ENCODE peak calls at places on chromosomes 13 and 19, in four cellular contexts. V, D, L and S are unnamed samples.

GRCh38 chr13:101916108-101916757 is 463.8 kb downstream of the ITGBL1 start:
- DNase-seq in V (no peak), D (peak), L (no peak), S (peak)

GRCh38 chr19:38650180-38650775 is 2.8 kb downstream of the ACTN4 start:
- DNase-seq in V (no peak), D (no peak), L (no peak), S (no peak)

GRCh38 chr19:45400192-45400591 is 4.7 kb downstream of the PPP1R13L start:
- DNase-seq in V (no peak), D (no peak), L (no peak), S (no peak)

GRCh38 chr13:92346046-92346445 is 880.6 kb upstream of the GPC6 start:
- DNase-seq in V (no peak), D (no peak), L (no peak), S (no peak)

GRCh38 chr19:34734601-34735103 is 609 bp downstream of the ZNF181 start:
- DNase-seq in V (no peak), D (peak), L (no peak), S (no peak)

GRCh38 chr19:13022111-13022858 is 27.0 kb downstream of the NFIX start:
- DNase-seq in V (no peak), D (no peak), L (no peak), S (peak)

GRCh38 chr13:27533155-27533643 is 82.8 kb upstream of the MTIF3 start:
- DNase-seq in V (peak), D (peak), L (no peak), S (peak)

GRCh38 chr19:32202244-32202643 is 143.2 kb upstream of the ZNF507 start:
- DNase-seq in V (no peak), D (no peak), L (no peak), S (no peak)

GRCh38 chr19:16034180-16034579 is 42.1 kb upstream of the TPM4 start:
- DNase-seq in V (no peak), D (no peak), L (no peak), S (no peak)

GRCh38 chr13:44211753-44212152 is 161.9 kb upstream of the SERP2 start:
- DNase-seq in V (no peak), D (no peak), L (no peak), S (peak)

GRCh38 chr13:50511877-50512332 is 331.6 kb downstream of the DLEU7 start:
- DNase-seq in V (no peak), D (no peak), L (no peak), S (no peak)

GRCh38 chr19:8261881-8262280 is 46.3 kb downstream of the CD320 start:
- DNase-seq in V (no peak), D (no peak), L (no peak), S (no peak)

GRCh38 chr13:74136089-74136658 is 2.0 kb upstream of the KLF12 start:
- DNase-seq in V (no peak), D (peak), L (no peak), S (no peak)

GRCh38 chr19:2624537-2625091 is 77.9 kb downstream of the GNG7 start:
- DNase-seq in V (no peak), D (no peak), L (no peak), S (no peak)

GRCh38 chr19:45710731-45711130 is 18.3 kb downstream of the QPCTL start:
- DNase-seq in V (no peak), D (no peak), L (no peak), S (no peak)

GRCh38 chr19:16180611-16181010 is 4.6 kb upstream of the FAM32A start:
- DNase-seq in V (no peak), D (no peak), L (no peak), S (no peak)